ENCODE peak calls at places on chromosomes 1 and 21, in four cellular contexts. P is esophagus squamous epithelium, Z is endothelial cell of umbilical vein, U is IMR-90. N is an unnamed sample.

GRCh38 chr21:45830221-45830640 is 151.3 kb upstream of the COL6A1 start:
- DNase-seq in P (no peak), U (no peak), Z (no peak), N (peak; percentile 60)

GRCh38 chr1:156134716-156135435 is 18.5 kb upstream of the SEMA4A start:
- DNase-seq in P (no peak), U (no peak), Z (no peak), N (no peak)

GRCh38 chr1:93591833-93592635 is 89.6 kb downstream of the BCAR3 start:
- DNase-seq in Z (no peak), P (no peak), U (no peak), N (peak; percentile 67)

GRCh38 chr1:93908394-93909145 is 660 bp downstream of the GCLM start:
- DNase-seq in P (no peak), U (no peak), Z (peak; percentile 23), N (peak; percentile 79)

GRCh38 chr1:206112600-206113301 is 4.4 kb downstream of the AVPR1B start:
- DNase-seq in Z (no peak), P (no peak), U (no peak), N (no peak)

GRCh38 chr1:230254265-230254664 is 171.9 kb downstream of the PGBD5 start:
- DNase-seq in U (no peak), Z (no peak), P (no peak), N (no peak)

GRCh38 chr1:70091811-70092210 is 113.6 kb downstream of the LRRC40 start:
- DNase-seq in P (no peak), Z (no peak), U (no peak), N (no peak)

GRCh38 chr21:34313116-34313515 is 50.7 kb upstream of the KCNE2 start:
- DNase-seq in Z (peak; percentile 10), P (no peak), U (peak; percentile 6), N (no peak)

GRCh38 chr1:59332983-59333382 is 36.1 kb downstream of the FGGY start:
- DNase-seq in Z (peak; percentile 51), U (peak; percentile 75), P (no peak), N (no peak)

GRCh38 chr1:114088392-114089299 is 65.0 kb downstream of the SYT6 start:
- DNase-seq in Z (no peak), U (no peak), P (no peak), N (no peak)

GRCh38 chr1:92951141-92951582 is 10.1 kb downstream of the DIPK1A start:
- DNase-seq in P (no peak), U (peak; percentile 71), Z (no peak), N (no peak)

DNA sequence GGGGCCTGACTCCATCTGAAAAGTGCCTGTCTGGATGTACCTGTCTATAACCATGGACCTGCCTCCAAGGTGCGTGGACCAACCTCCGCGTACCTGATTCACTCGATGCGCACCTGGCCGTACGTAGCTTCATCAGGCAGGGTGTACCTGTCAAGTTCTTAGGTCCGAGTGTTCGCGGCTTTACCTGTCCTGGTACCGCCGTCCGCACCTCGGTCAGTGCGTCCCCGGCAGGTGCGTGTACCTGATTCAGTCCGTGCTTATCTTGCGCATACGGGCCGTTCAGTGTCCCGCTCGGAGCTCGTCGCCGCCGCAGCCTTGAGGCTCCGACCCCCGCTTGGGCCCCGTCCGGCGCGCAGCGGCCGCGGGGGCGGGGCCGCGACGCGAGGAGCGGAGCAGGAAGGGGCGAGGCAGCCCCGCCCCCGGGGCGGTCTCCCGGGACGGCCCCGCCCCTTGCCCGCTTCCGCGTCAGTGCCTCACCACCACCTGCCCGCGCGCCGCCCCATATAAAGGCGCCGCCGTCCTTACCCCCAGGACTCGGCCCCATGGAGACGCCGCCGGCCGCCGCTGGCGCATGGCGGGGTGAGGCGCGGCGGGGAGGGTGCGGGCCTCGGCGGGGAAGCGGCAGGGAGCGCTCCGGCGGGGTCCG is at the start of gene ZC3H12A:
- DNase-seq in Z (peak; percentile 84), U (peak; percentile 86), P (peak; percentile 54), N (peak; percentile 91)
- H3K4me1 ChIP-seq in Z (peaks cover 72% of the 10 kb centered on the region), U (peaks cover 53% of the 10 kb centered on the region), P (peaks cover 58% of the 10 kb centered on the region), N (peaks cover 77% of the 10 kb centered on the region)

GRCh38 chr1:212012034-212012740 is 23.2 kb downstream of the INTS7 start:
- DNase-seq in Z (peak; percentile 70), P (no peak), U (peak; percentile 65), N (peak; percentile 82)

GRCh38 chr1:212007178-212007577 is 28.2 kb downstream of the INTS7 start:
- DNase-seq in P (no peak), Z (no peak), U (no peak), N (no peak)

GRCh38 chr1:212013672-212014071 is 21.7 kb downstream of the INTS7 start:
- DNase-seq in U (no peak), P (no peak), Z (no peak), N (no peak)

GRCh38 chr1:212007896-212008295 is 27.5 kb downstream of the INTS7 start:
- DNase-seq in P (no peak), U (no peak), Z (no peak), N (no peak)

GRCh38 chr1:212010004-212010403 is 25.4 kb downstream of the INTS7 start:
- DNase-seq in Z (no peak), U (peak; percentile 58), P (no peak), N (no peak)
- H3K36me3 ChIP-seq in Z (no peaks in the 10 kb centered on the region), U (peaks cover 3% of the 10 kb centered on the region), P (no peaks in the 10 kb centered on the region), N (peaks cover 25% of the 10 kb centered on the region)

GRCh38 chr1:167935252-167936067 is 1.0 kb upstream of the DCAF6 start:
- DNase-seq in Z (peak; percentile 57), U (peak; percentile 36), P (no peak), N (no peak)
- TF ChIP-seq POLR2A in Z (no peak), U (peak; percentile 79), P (peak; percentile 83), N (peak; percentile 67)

GRCh38 chr1:48789903-48790302 is 13.2 kb upstream of the BEND5 start:
- DNase-seq in P (no peak), U (no peak), Z (no peak), N (no peak)
- H3K4me1 ChIP-seq in P (no peaks in the 10 kb centered on the region), U (no peaks in the 10 kb centered on the region), Z (no peaks in the 10 kb centered on the region), N (no peaks in the 10 kb centered on the region)

GRCh38 chr1:19160831-19161230 is 49.2 kb downstream of the UBR4 start:
- DNase-seq in Z (no peak), P (no peak), U (no peak), N (no peak)

GRCh38 chr1:19156676-19157075 is 53.4 kb downstream of the UBR4 start:
- DNase-seq in P (no peak), Z (peak; percentile 97), U (peak; percentile 44), N (no peak)

GRCh38 chr1:19154876-19155275 is 55.2 kb downstream of the UBR4 start:
- DNase-seq in P (no peak), U (no peak), Z (no peak), N (no peak)

GRCh38 chr1:19153169-19153568 is 56.9 kb downstream of the UBR4 start:
- DNase-seq in Z (no peak), U (no peak), P (no peak), N (no peak)

DNA sequence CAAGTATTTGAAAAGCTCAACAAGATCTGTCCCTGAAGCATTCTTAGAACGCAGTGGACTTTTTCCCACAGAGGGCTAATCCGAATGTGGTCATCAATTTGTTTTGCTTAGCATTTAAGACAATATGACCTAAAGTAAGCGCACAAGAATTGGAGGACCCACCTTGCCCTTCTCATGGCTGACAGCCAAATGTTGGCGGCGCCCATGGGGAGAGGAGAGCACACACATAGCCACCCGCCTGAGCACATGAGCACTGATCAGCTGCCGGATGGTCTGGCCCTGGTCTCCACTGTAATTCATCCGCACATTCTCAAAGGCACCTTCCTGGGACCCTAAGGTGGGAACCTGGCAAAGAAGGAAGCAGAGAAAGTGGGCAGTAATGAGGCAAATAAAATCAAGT is 52.4 kb downstream of the UBR4 start:
- DNase-seq in Z (peak; percentile 30), P (no peak), U (no peak), N (no peak)
- H3K36me3 ChIP-seq in Z (peaks cover 64% of the 10 kb centered on the region), P (peaks cover 85% of the 10 kb centered on the region), U (peaks cover 81% of the 10 kb centered on the region), N (peaks cover 100% of the 10 kb centered on the region)

GRCh38 chr1:145957443-145958319 is at the start of gene LIX1L:
- DNase-seq in P (peak; percentile 83), U (peak; percentile 96), Z (peak; percentile 97), N (peak; percentile 97)
- TF ChIP-seq POLR2A in P (peak; percentile 89), U (peak; percentile 86), Z (peak; percentile 98), N (peak; percentile 32)

DNA sequence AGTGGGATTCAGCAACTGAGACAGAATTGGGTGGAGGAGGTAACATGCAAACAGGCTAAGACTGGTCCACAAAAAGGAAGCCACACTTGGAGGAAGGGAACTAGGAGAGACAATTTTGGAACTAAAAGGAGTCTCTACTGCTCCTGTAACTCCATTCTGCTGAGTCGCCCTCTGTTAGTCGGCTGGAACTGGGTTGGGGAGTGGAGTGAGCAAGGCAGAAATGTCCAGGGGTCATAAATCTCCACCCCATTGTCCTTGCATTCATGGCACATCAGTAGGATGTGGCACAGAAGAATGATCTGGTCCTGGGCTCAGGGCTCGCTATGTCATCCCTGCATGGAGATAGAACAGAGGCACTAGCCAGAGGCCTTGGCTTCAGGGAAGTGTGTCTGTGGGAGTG is 5.0 kb downstream of the LAMB3 start:
- DNase-seq in P (no peak), U (no peak), Z (no peak), N (no peak)
- H3K4me1 ChIP-seq in P (peaks cover 47% of the 10 kb centered on the region), U (peaks cover 30% of the 10 kb centered on the region), Z (peaks cover 27% of the 10 kb centered on the region), N (peaks cover 74% of the 10 kb centered on the region)

GRCh38 chr1:2307943-2308342 is 79.8 kb downstream of the SKI start:
- DNase-seq in P (no peak), U (no peak), Z (no peak), N (no peak)

GRCh38 chr1:2307206-2307605 is 79.1 kb downstream of the SKI start:
- DNase-seq in U (no peak), Z (no peak), P (no peak), N (no peak)

GRCh38 chr1:2304282-2304681 is 76.2 kb downstream of the SKI start:
- DNase-seq in U (no peak), P (no peak), Z (no peak), N (no peak)

GRCh38 chr1:2304921-2305681 is 77.0 kb downstream of the SKI start:
- DNase-seq in U (no peak), P (no peak), Z (no peak), N (no peak)

GRCh38 chr1:2306151-2306978 is 78.2 kb downstream of the SKI start:
- DNase-seq in Z (no peak), P (no peak), U (no peak), N (no peak)
- H3K36me3 ChIP-seq in Z (peaks cover 37% of the 10 kb centered on the region), P (peaks cover 53% of the 10 kb centered on the region), U (peaks cover 64% of the 10 kb centered on the region), N (peaks cover 63% of the 10 kb centered on the region)

DNA sequence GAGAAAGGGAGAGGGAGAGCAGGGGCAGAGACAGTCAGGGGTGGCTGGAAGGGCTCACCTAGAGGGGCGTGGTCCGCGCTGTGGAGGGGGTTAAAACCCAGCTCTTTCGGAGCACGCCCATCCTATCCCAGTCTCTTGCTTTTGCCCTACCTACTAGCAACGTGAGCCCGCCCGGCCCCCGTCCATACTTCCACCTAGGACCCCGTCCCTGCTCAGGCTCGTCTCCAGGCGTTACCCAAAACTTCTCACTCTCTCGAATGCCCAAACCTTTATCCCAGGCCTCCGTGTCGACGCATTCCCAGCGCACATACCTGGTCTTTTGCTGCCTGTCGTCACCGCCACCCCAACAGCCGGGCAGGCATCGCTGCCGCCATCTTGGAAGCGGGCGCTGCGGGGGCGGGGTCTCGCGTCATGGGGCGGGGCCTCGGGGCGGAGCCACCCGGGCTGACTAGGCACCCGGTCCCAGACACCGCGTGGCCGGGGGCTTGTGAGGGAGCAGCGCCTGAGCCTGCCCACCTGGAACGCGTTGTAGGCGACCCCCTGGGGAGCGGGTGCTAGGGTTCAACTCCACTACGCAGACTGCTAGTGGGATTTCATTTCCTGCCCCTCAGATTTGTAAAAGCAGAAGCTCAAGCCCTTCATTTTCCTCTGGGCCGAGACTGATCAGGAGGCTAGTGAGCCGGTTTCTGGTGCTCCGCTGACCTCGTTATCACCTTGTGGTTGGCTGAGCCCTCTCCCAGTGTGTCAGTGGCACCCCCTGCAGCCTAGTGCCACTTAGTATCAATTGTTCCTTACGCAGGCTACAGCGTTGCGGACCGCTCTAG is at the start of gene B4GALT3:
- DNase-seq in Z (peak; percentile 85), P (peak; percentile 50), U (peak; percentile 65), N (peak; percentile 94)
- TF ChIP-seq POLR2A in Z (peak; percentile 94), P (peak; percentile 80), U (peak; percentile 87), N (peak; percentile 81)

GRCh38 chr1:2232255-2232915 is 4.3 kb downstream of the SKI start:
- DNase-seq in P (no peak), Z (no peak), U (no peak), N (no peak)
- H3K4me1 ChIP-seq in P (peaks cover 84% of the 10 kb centered on the region), Z (peaks cover 40% of the 10 kb centered on the region), U (peaks cover 34% of the 10 kb centered on the region), N (peaks cover 85% of the 10 kb centered on the region)

N was measured in suprapubic skin.